ENCODE peak calls at places on chromosomes 7 and 10, in seven cellular contexts. One of them, this sample, is unnamed.

GRCh38 chr7:128299109-128299514 is 44.6 kb downstream of the RBM28 start:
- DNase-seq in activated naive CD4-positive, alpha-beta T cell: no peak
- DNase-seq in fibroblast of lung: no peak
- DNase-seq in fibroblast of the aortic adventitia: no peak
- DNase-seq in pancreas: no peak
- DNase-seq in GM23338: peak; percentile 70
- DNase-seq in IMR-90: no peak
- DNase-seq in this sample: no peak

GRCh38 chr7:200704-201103 is 8.3 kb downstream of the FAM20C start:
- DNase-seq in IMR-90: no peak
- DNase-seq in GM23338: no peak
- DNase-seq in fibroblast of the aortic adventitia: no peak
- DNase-seq in activated naive CD4-positive, alpha-beta T cell: no peak
- DNase-seq in fibroblast of lung: no peak
- DNase-seq in pancreas: no peak
- DNase-seq in this sample: no peak

GRCh38 chr7:30136743-30137485 is 2.1 kb downstream of the MTURN start:
- DNase-seq in IMR-90: no peak
- DNase-seq in activated naive CD4-positive, alpha-beta T cell: no peak
- DNase-seq in pancreas: no peak
- DNase-seq in fibroblast of lung: no peak
- DNase-seq in GM23338: no peak
- DNase-seq in fibroblast of the aortic adventitia: no peak
- DNase-seq in this sample: no peak

GRCh38 chr7:107891619-107892366 is 810 bp downstream of the DLD start:
- DNase-seq in pancreas: no peak
- DNase-seq in fibroblast of the aortic adventitia: peak; percentile 47
- DNase-seq in GM23338: no peak
- DNase-seq in IMR-90: peak; percentile 60
- DNase-seq in fibroblast of lung: peak; percentile 38
- DNase-seq in activated naive CD4-positive, alpha-beta T cell: no peak
- DNase-seq in this sample: no peak

GRCh38 chr7:35329026-35329425 is 75.1 kb upstream of the TBX20 start:
- DNase-seq in fibroblast of the aortic adventitia: no peak
- DNase-seq in GM23338: no peak
- DNase-seq in IMR-90: no peak
- DNase-seq in pancreas: no peak
- DNase-seq in activated naive CD4-positive, alpha-beta T cell: no peak
- DNase-seq in fibroblast of lung: no peak
- DNase-seq in this sample: no peak

GRCh38 chr7:3117488-3118228 is 74.0 kb upstream of the CARD11 start:
- DNase-seq in activated naive CD4-positive, alpha-beta T cell: peak; percentile 16
- DNase-seq in fibroblast of lung: no peak
- DNase-seq in IMR-90: no peak
- DNase-seq in fibroblast of the aortic adventitia: no peak
- DNase-seq in GM23338: no peak
- DNase-seq in pancreas: peak; percentile 26
- DNase-seq in this sample: no peak

GRCh38 chr10:114079421-114079820 is 35.8 kb downstream of the ADRB1 start:
- DNase-seq in fibroblast of lung: no peak
- DNase-seq in GM23338: no peak
- DNase-seq in IMR-90: no peak
- DNase-seq in activated naive CD4-positive, alpha-beta T cell: no peak
- DNase-seq in pancreas: no peak
- DNase-seq in fibroblast of the aortic adventitia: no peak
- DNase-seq in this sample: no peak

GRCh38 chr7:42020067-42020466 is 216.9 kb downstream of the GLI3 start:
- DNase-seq in fibroblast of the aortic adventitia: no peak
- DNase-seq in IMR-90: no peak
- DNase-seq in activated naive CD4-positive, alpha-beta T cell: no peak
- DNase-seq in pancreas: no peak
- DNase-seq in GM23338: no peak
- DNase-seq in fibroblast of lung: no peak
- DNase-seq in this sample: no peak

GRCh38 chr10:71998840-71999194 is 34.6 kb downstream of the CHST3 start:
- DNase-seq in fibroblast of the aortic adventitia: peak; percentile 71
- DNase-seq in activated naive CD4-positive, alpha-beta T cell: no peak
- DNase-seq in IMR-90: peak; percentile 75
- DNase-seq in pancreas: no peak
- DNase-seq in GM23338: no peak
- DNase-seq in fibroblast of lung: peak; percentile 82
- DNase-seq in this sample: no peak

GRCh38 chr7:51613911-51614344 is 297.3 kb upstream of the COBL start:
- DNase-seq in fibroblast of the aortic adventitia: no peak
- DNase-seq in pancreas: no peak
- DNase-seq in fibroblast of lung: peak; percentile 69
- DNase-seq in GM23338: no peak
- DNase-seq in IMR-90: no peak
- DNase-seq in activated naive CD4-positive, alpha-beta T cell: no peak
- DNase-seq in this sample: no peak

GRCh38 chr7:7201583-7202374 is 19.4 kb downstream of the C1GALT1 start:
- DNase-seq in fibroblast of lung: no peak
- DNase-seq in activated naive CD4-positive, alpha-beta T cell: peak; percentile 15
- DNase-seq in pancreas: no peak
- DNase-seq in GM23338: peak; percentile 84
- DNase-seq in fibroblast of the aortic adventitia: no peak
- DNase-seq in IMR-90: no peak
- DNase-seq in this sample: peak; percentile 68

GRCh38 chr10:47443145-47443544 is 40.8 kb downstream of the ANXA8 start:
- DNase-seq in activated naive CD4-positive, alpha-beta T cell: no peak
- DNase-seq in IMR-90: no peak
- DNase-seq in fibroblast of the aortic adventitia: no peak
- DNase-seq in fibroblast of lung: no peak
- DNase-seq in GM23338: no peak
- DNase-seq in pancreas: no peak
- DNase-seq in this sample: no peak

GRCh38 chr10:32295027-32295426 is 51.9 kb downstream of the EPC1 start:
- DNase-seq in activated naive CD4-positive, alpha-beta T cell: no peak
- DNase-seq in fibroblast of lung: no peak
- DNase-seq in IMR-90: no peak
- DNase-seq in pancreas: no peak
- DNase-seq in fibroblast of the aortic adventitia: no peak
- DNase-seq in GM23338: no peak
- DNase-seq in this sample: no peak

GRCh38 chr7:129713544-129713943 is 102.0 kb downstream of the NRF1 start:
- DNase-seq in GM23338: no peak
- DNase-seq in fibroblast of lung: no peak
- DNase-seq in activated naive CD4-positive, alpha-beta T cell: no peak
- DNase-seq in pancreas: no peak
- DNase-seq in IMR-90: no peak
- DNase-seq in fibroblast of the aortic adventitia: peak; percentile 22
- DNase-seq in this sample: no peak

GRCh38 chr7:17646181-17646956 is 293.9 kb downstream of the SNX13 start:
- DNase-seq in fibroblast of the aortic adventitia: peak; percentile 81
- DNase-seq in GM23338: peak; percentile 38
- DNase-seq in activated naive CD4-positive, alpha-beta T cell: no peak
- DNase-seq in pancreas: no peak
- DNase-seq in IMR-90: peak; percentile 66
- DNase-seq in fibroblast of lung: peak; percentile 52
- DNase-seq in this sample: no peak

GRCh38 chr10:60921631-60922030 is 22.4 kb downstream of the RHOBTB1 start:
- DNase-seq in fibroblast of lung: no peak
- DNase-seq in IMR-90: no peak
- DNase-seq in GM23338: no peak
- DNase-seq in activated naive CD4-positive, alpha-beta T cell: no peak
- DNase-seq in pancreas: peak; percentile 42
- DNase-seq in fibroblast of the aortic adventitia: no peak
- DNase-seq in this sample: no peak

GRCh38 chr7:96589038-96589437 is 120.6 kb downstream of the SEM1 start:
- DNase-seq in fibroblast of lung: no peak
- DNase-seq in IMR-90: no peak
- DNase-seq in pancreas: no peak
- DNase-seq in activated naive CD4-positive, alpha-beta T cell: no peak
- DNase-seq in GM23338: no peak
- DNase-seq in fibroblast of the aortic adventitia: no peak
- DNase-seq in this sample: no peak

GRCh38 chr10:116769368-116769767 is 27.0 kb upstream of the HSPA12A start:
- DNase-seq in GM23338: no peak
- DNase-seq in IMR-90: no peak
- DNase-seq in fibroblast of the aortic adventitia: no peak
- DNase-seq in activated naive CD4-positive, alpha-beta T cell: no peak
- DNase-seq in fibroblast of lung: no peak
- DNase-seq in pancreas: no peak
- DNase-seq in this sample: no peak

GRCh38 chr10:21285742-21286311 is 239.7 kb downstream of the SKIDA1 start:
- DNase-seq in fibroblast of lung: peak; percentile 58
- DNase-seq in activated naive CD4-positive, alpha-beta T cell: no peak
- DNase-seq in pancreas: no peak
- DNase-seq in fibroblast of the aortic adventitia: peak; percentile 57
- DNase-seq in IMR-90: peak; percentile 21
- DNase-seq in GM23338: no peak
- DNase-seq in this sample: no peak

GRCh38 chr10:132957981-132958885 is 15.9 kb upstream of the CFAP46 start:
- DNase-seq in activated naive CD4-positive, alpha-beta T cell: no peak
- DNase-seq in IMR-90: no peak
- DNase-seq in pancreas: no peak
- DNase-seq in fibroblast of the aortic adventitia: no peak
- DNase-seq in fibroblast of lung: no peak
- DNase-seq in GM23338: no peak
- DNase-seq in this sample: peak; percentile 61

GRCh38 chr7:64905133-64905532 is 2.1 kb downstream of the ZNF273 start:
- DNase-seq in IMR-90: no peak
- DNase-seq in activated naive CD4-positive, alpha-beta T cell: no peak
- DNase-seq in fibroblast of the aortic adventitia: peak; percentile 30
- DNase-seq in pancreas: no peak
- DNase-seq in GM23338: no peak
- DNase-seq in fibroblast of lung: no peak
- DNase-seq in this sample: no peak

GRCh38 chr7:142158741-142159496 is 47.4 kb downstream of the MGAM2 start:
- DNase-seq in IMR-90: no peak
- DNase-seq in pancreas: no peak
- DNase-seq in activated naive CD4-positive, alpha-beta T cell: no peak
- DNase-seq in GM23338: no peak
- DNase-seq in fibroblast of lung: no peak
- DNase-seq in fibroblast of the aortic adventitia: no peak
- DNase-seq in this sample: no peak

GRCh38 chr10:92688927-92689662 is 660 bp upstream of the HHEX start:
- DNase-seq in IMR-90: peak; percentile 31
- DNase-seq in fibroblast of the aortic adventitia: peak; percentile 45
- DNase-seq in pancreas: no peak
- DNase-seq in GM23338: peak; percentile 70
- DNase-seq in fibroblast of lung: peak; percentile 48
- DNase-seq in activated naive CD4-positive, alpha-beta T cell: no peak
- DNase-seq in this sample: peak; percentile 61

GRCh38 chr7:151057038-151057736 is 510 bp downstream of the CDK5 start:
- DNase-seq in fibroblast of lung: no peak
- DNase-seq in GM23338: peak; percentile 43
- DNase-seq in fibroblast of the aortic adventitia: no peak
- DNase-seq in activated naive CD4-positive, alpha-beta T cell: no peak
- DNase-seq in pancreas: no peak
- DNase-seq in IMR-90: no peak
- DNase-seq in this sample: no peak

GRCh38 chr7:41695661-41696322 is 7.1 kb downstream of the INHBA start:
- DNase-seq in activated naive CD4-positive, alpha-beta T cell: no peak
- DNase-seq in pancreas: no peak
- DNase-seq in fibroblast of the aortic adventitia: peak; percentile 93
- DNase-seq in GM23338: no peak
- DNase-seq in IMR-90: peak; percentile 87
- DNase-seq in fibroblast of lung: no peak
- DNase-seq in this sample: no peak

GRCh38 chr7:42961182-42961581 is 29.0 kb downstream of the MRPL32 start:
- DNase-seq in fibroblast of the aortic adventitia: no peak
- DNase-seq in GM23338: no peak
- DNase-seq in pancreas: no peak
- DNase-seq in activated naive CD4-positive, alpha-beta T cell: no peak
- DNase-seq in fibroblast of lung: no peak
- DNase-seq in IMR-90: no peak
- DNase-seq in this sample: no peak

GRCh38 chr10:4069491-4069890 is 284.5 kb upstream of the KLF6 start:
- DNase-seq in IMR-90: peak; percentile 66
- DNase-seq in fibroblast of lung: peak; percentile 84
- DNase-seq in activated naive CD4-positive, alpha-beta T cell: no peak
- DNase-seq in fibroblast of the aortic adventitia: peak; percentile 76
- DNase-seq in GM23338: peak; percentile 4
- DNase-seq in pancreas: no peak
- DNase-seq in this sample: no peak